ENCODE peak calls at places on chromosome 18, in seven cellular contexts. One of them, this sample, is unnamed.

GRCh38 chr18:24112874-24113615 is 25.8 kb upstream of the CABYR start:
- DNase-seq in GM12878: no peak
- DNase-seq in psoas muscle: no peak
- DNase-seq in PC-9: peak
- DNase-seq in foreskin fibroblast: peak
- DNase-seq in astrocyte of the cerebellum: peak
- DNase-seq in hepatocyte: peak
- DNase-seq in this sample: no peak

GRCh38 chr18:36759167-36759776 is 69.5 kb downstream of the TPGS2 start:
- DNase-seq in GM12878: no peak
- DNase-seq in psoas muscle: no peak
- DNase-seq in PC-9: no peak
- DNase-seq in foreskin fibroblast: no peak
- DNase-seq in astrocyte of the cerebellum: no peak
- DNase-seq in hepatocyte: no peak
- DNase-seq in this sample: no peak

GRCh38 chr18:23228102-23229051 is 93.1 kb downstream of the CABLES1 start:
- DNase-seq in GM12878: peak
- DNase-seq in psoas muscle: no peak
- DNase-seq in PC-9: no peak
- DNase-seq in foreskin fibroblast: peak
- DNase-seq in astrocyte of the cerebellum: no peak
- DNase-seq in hepatocyte: no peak
- DNase-seq in this sample: no peak

GRCh38 chr18:57533399-57533884 is 53.1 kb downstream of the FECH start:
- DNase-seq in GM12878: no peak
- DNase-seq in psoas muscle: no peak
- DNase-seq in PC-9: no peak
- DNase-seq in foreskin fibroblast: peak
- DNase-seq in astrocyte of the cerebellum: no peak
- DNase-seq in hepatocyte: no peak
- DNase-seq in this sample: no peak

GRCh38 chr18:43034683-43035500 is 80.6 kb downstream of the RIT2 start:
- DNase-seq in GM12878: no peak
- DNase-seq in psoas muscle: no peak
- DNase-seq in PC-9: peak
- DNase-seq in foreskin fibroblast: no peak
- DNase-seq in astrocyte of the cerebellum: no peak
- DNase-seq in hepatocyte: peak
- DNase-seq in this sample: no peak

GRCh38 chr18:49584431-49584830 is 22.6 kb downstream of the LIPG start:
- DNase-seq in GM12878: no peak
- DNase-seq in psoas muscle: no peak
- DNase-seq in PC-9: no peak
- DNase-seq in foreskin fibroblast: peak
- DNase-seq in astrocyte of the cerebellum: no peak
- DNase-seq in hepatocyte: no peak
- DNase-seq in this sample: no peak

GRCh38 chr18:8689431-8689830 is 15.9 kb upstream of the MTCL1 start:
- DNase-seq in GM12878: no peak
- DNase-seq in psoas muscle: no peak
- DNase-seq in PC-9: no peak
- DNase-seq in foreskin fibroblast: no peak
- DNase-seq in astrocyte of the cerebellum: no peak
- DNase-seq in hepatocyte: no peak
- DNase-seq in this sample: no peak

GRCh38 chr18:79856119-79857080 is 58.7 kb downstream of the KCNG2 start:
- DNase-seq in GM12878: no peak
- DNase-seq in psoas muscle: no peak
- DNase-seq in PC-9: no peak
- DNase-seq in foreskin fibroblast: peak
- DNase-seq in astrocyte of the cerebellum: no peak
- DNase-seq in hepatocyte: peak
- DNase-seq in this sample: peak

GRCh38 chr18:73366713-73367112 is 498.9 kb upstream of the NETO1 start:
- DNase-seq in GM12878: no peak
- DNase-seq in psoas muscle: no peak
- DNase-seq in PC-9: no peak
- DNase-seq in foreskin fibroblast: peak
- DNase-seq in astrocyte of the cerebellum: no peak
- DNase-seq in hepatocyte: no peak
- DNase-seq in this sample: no peak

GRCh38 chr18:395481-396250 is 104.8 kb downstream of the COLEC12 start:
- DNase-seq in GM12878: no peak
- DNase-seq in psoas muscle: no peak
- DNase-seq in PC-9: peak
- DNase-seq in foreskin fibroblast: peak
- DNase-seq in astrocyte of the cerebellum: peak
- DNase-seq in hepatocyte: peak
- DNase-seq in this sample: peak

GRCh38 chr18:3008546-3008945 is 4.4 kb downstream of the LPIN2 start:
- DNase-seq in GM12878: no peak
- DNase-seq in psoas muscle: no peak
- DNase-seq in PC-9: no peak
- DNase-seq in foreskin fibroblast: peak
- DNase-seq in astrocyte of the cerebellum: no peak
- DNase-seq in hepatocyte: no peak
- DNase-seq in this sample: no peak

GRCh38 chr18:68469049-68469625 is 245.8 kb downstream of the TMX3 start:
- DNase-seq in GM12878: no peak
- DNase-seq in psoas muscle: no peak
- DNase-seq in PC-9: no peak
- DNase-seq in foreskin fibroblast: no peak
- DNase-seq in astrocyte of the cerebellum: no peak
- DNase-seq in hepatocyte: no peak
- DNase-seq in this sample: no peak

GRCh38 chr18:13369756-13370510 is 151.4 kb downstream of the LDLRAD4 start:
- DNase-seq in GM12878: no peak
- DNase-seq in psoas muscle: no peak
- DNase-seq in PC-9: no peak
- DNase-seq in foreskin fibroblast: no peak
- DNase-seq in astrocyte of the cerebellum: no peak
- DNase-seq in hepatocyte: peak
- DNase-seq in this sample: no peak

GRCh38 chr18:3669376-3669775 is 219.4 kb downstream of the TGIF1 start:
- DNase-seq in GM12878: no peak
- DNase-seq in psoas muscle: no peak
- DNase-seq in PC-9: no peak
- DNase-seq in foreskin fibroblast: no peak
- DNase-seq in astrocyte of the cerebellum: no peak
- DNase-seq in hepatocyte: no peak
- DNase-seq in this sample: no peak

GRCh38 chr18:54931152-54931551 is 28.1 kb downstream of the CCDC68 start:
- DNase-seq in GM12878: no peak
- DNase-seq in psoas muscle: no peak
- DNase-seq in PC-9: no peak
- DNase-seq in foreskin fibroblast: no peak
- DNase-seq in astrocyte of the cerebellum: no peak
- DNase-seq in hepatocyte: no peak
- DNase-seq in this sample: no peak

GRCh38 chr18:31066267-31066666 is 23.7 kb upstream of the DSC3 start:
- DNase-seq in GM12878: no peak
- DNase-seq in psoas muscle: no peak
- DNase-seq in PC-9: no peak
- DNase-seq in foreskin fibroblast: no peak
- DNase-seq in astrocyte of the cerebellum: no peak
- DNase-seq in hepatocyte: no peak
- DNase-seq in this sample: no peak

GRCh38 chr18:39870586-39870985 is 2084.4 kb upstream of the PIK3C3 start:
- DNase-seq in GM12878: no peak
- DNase-seq in psoas muscle: no peak
- DNase-seq in PC-9: no peak
- DNase-seq in foreskin fibroblast: peak
- DNase-seq in astrocyte of the cerebellum: no peak
- DNase-seq in hepatocyte: no peak
- DNase-seq in this sample: no peak

GRCh38 chr18:43236921-43237320 is 40.4 kb downstream of the SYT4 start:
- DNase-seq in GM12878: no peak
- DNase-seq in psoas muscle: no peak
- DNase-seq in PC-9: no peak
- DNase-seq in foreskin fibroblast: no peak
- DNase-seq in astrocyte of the cerebellum: no peak
- DNase-seq in hepatocyte: no peak
- DNase-seq in this sample: no peak

GRCh38 chr18:33873127-33873526 is 295.1 kb downstream of the ASXL3 start:
- DNase-seq in GM12878: no peak
- DNase-seq in psoas muscle: no peak
- DNase-seq in PC-9: no peak
- DNase-seq in foreskin fibroblast: no peak
- DNase-seq in astrocyte of the cerebellum: no peak
- DNase-seq in hepatocyte: no peak
- DNase-seq in this sample: no peak

GRCh38 chr18:52435301-52435700 is 95.3 kb downstream of the DCC start:
- DNase-seq in GM12878: no peak
- DNase-seq in psoas muscle: no peak
- DNase-seq in PC-9: no peak
- DNase-seq in foreskin fibroblast: no peak
- DNase-seq in astrocyte of the cerebellum: no peak
- DNase-seq in hepatocyte: no peak
- DNase-seq in this sample: no peak

GRCh38 chr18:23196119-23197004 is 61.1 kb downstream of the CABLES1 start:
- DNase-seq in GM12878: no peak
- DNase-seq in psoas muscle: no peak
- DNase-seq in PC-9: no peak
- DNase-seq in foreskin fibroblast: no peak
- DNase-seq in astrocyte of the cerebellum: no peak
- DNase-seq in hepatocyte: peak
- DNase-seq in this sample: no peak

GRCh38 chr18:39799010-39799409 is 2156.0 kb upstream of the PIK3C3 start:
- DNase-seq in GM12878: no peak
- DNase-seq in psoas muscle: no peak
- DNase-seq in PC-9: no peak
- DNase-seq in foreskin fibroblast: peak
- DNase-seq in astrocyte of the cerebellum: no peak
- DNase-seq in hepatocyte: peak
- DNase-seq in this sample: no peak

GRCh38 chr18:36331541-36331971 is 34.0 kb downstream of the FHOD3 start:
- DNase-seq in GM12878: no peak
- DNase-seq in psoas muscle: no peak
- DNase-seq in PC-9: no peak
- DNase-seq in foreskin fibroblast: no peak
- DNase-seq in astrocyte of the cerebellum: no peak
- DNase-seq in hepatocyte: no peak
- DNase-seq in this sample: no peak

GRCh38 chr18:3648695-3649094 is 198.7 kb downstream of the TGIF1 start:
- DNase-seq in GM12878: no peak
- DNase-seq in psoas muscle: no peak
- DNase-seq in PC-9: no peak
- DNase-seq in foreskin fibroblast: no peak
- DNase-seq in astrocyte of the cerebellum: no peak
- DNase-seq in hepatocyte: no peak
- DNase-seq in this sample: no peak

GRCh38 chr18:50624981-50625380 is 65.1 kb downstream of the MAPK4 start:
- DNase-seq in GM12878: no peak
- DNase-seq in psoas muscle: no peak
- DNase-seq in PC-9: no peak
- DNase-seq in foreskin fibroblast: no peak
- DNase-seq in astrocyte of the cerebellum: no peak
- DNase-seq in hepatocyte: no peak
- DNase-seq in this sample: no peak

DNA sequence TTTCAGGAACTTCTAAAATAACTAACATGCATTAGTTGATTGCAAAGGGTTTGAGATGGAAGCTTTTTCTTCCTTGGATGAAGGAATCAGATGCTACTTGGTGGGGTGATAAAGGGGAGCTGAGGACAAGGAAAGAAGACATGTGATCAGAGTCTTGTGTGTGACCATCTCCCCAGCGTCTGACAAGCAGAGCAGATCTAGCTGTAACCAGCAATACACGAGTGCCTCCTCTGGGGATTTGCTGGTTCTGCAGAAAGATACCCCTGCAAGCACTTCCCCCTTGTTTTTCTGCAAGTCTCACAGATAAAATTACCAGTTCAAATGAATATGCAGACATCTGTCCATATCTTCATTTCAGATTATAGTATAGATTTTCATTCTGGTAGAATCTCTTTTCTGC is 2.7 kb downstream of the CDH7 start:
- DNase-seq in GM12878: no peak
- DNase-seq in psoas muscle: no peak
- DNase-seq in PC-9: no peak
- DNase-seq in foreskin fibroblast: peak
- DNase-seq in astrocyte of the cerebellum: peak
- DNase-seq in hepatocyte: peak
- DNase-seq in this sample: no peak
- TF ChIP-seq CTCF in GM12878: peak
- TF ChIP-seq CTCF in psoas muscle: peak
- TF ChIP-seq CTCF in PC-9: peak
- TF ChIP-seq CTCF in foreskin fibroblast: no peak
- TF ChIP-seq CTCF in astrocyte of the cerebellum: peak
- TF ChIP-seq CTCF in hepatocyte: peak
- TF ChIP-seq CTCF in this sample: no peak

GRCh38 chr18:27185025-27185763 is at the start of gene CHST9:
- DNase-seq in GM12878: no peak
- DNase-seq in psoas muscle: peak
- DNase-seq in PC-9: no peak
- DNase-seq in foreskin fibroblast: no peak
- DNase-seq in astrocyte of the cerebellum: no peak
- DNase-seq in hepatocyte: peak
- DNase-seq in this sample: no peak
- H3K4me3 ChIP-seq in GM12878: no peak
- H3K4me3 ChIP-seq in psoas muscle: peak
- H3K4me3 ChIP-seq in PC-9: peak
- H3K4me3 ChIP-seq in foreskin fibroblast: no peak
- H3K4me3 ChIP-seq in astrocyte of the cerebellum: peak
- H3K4me3 ChIP-seq in hepatocyte: peak
- H3K4me3 ChIP-seq in this sample: no peak

GRCh38 chr18:32328379-32328778 is 138.5 kb downstream of the MEP1B start:
- DNase-seq in GM12878: no peak
- DNase-seq in psoas muscle: no peak
- DNase-seq in PC-9: no peak
- DNase-seq in foreskin fibroblast: peak
- DNase-seq in astrocyte of the cerebellum: no peak
- DNase-seq in hepatocyte: no peak
- DNase-seq in this sample: no peak
- TF ChIP-seq CTCF in GM12878: no peak
- TF ChIP-seq CTCF in psoas muscle: no peak
- TF ChIP-seq CTCF in PC-9: no peak
- TF ChIP-seq CTCF in foreskin fibroblast: no peak
- TF ChIP-seq CTCF in astrocyte of the cerebellum: no peak
- TF ChIP-seq CTCF in hepatocyte: no peak
- TF ChIP-seq CTCF in this sample: no peak

GRCh38 chr18:12281861-12282260 is 26.2 kb upstream of the TUBB6 start:
- DNase-seq in GM12878: no peak
- DNase-seq in psoas muscle: no peak
- DNase-seq in PC-9: no peak
- DNase-seq in foreskin fibroblast: no peak
- DNase-seq in astrocyte of the cerebellum: no peak
- DNase-seq in hepatocyte: no peak
- DNase-seq in this sample: no peak

GRCh38 chr18:12282436-12283039 is 25.5 kb upstream of the TUBB6 start:
- DNase-seq in GM12878: no peak
- DNase-seq in psoas muscle: no peak
- DNase-seq in PC-9: no peak
- DNase-seq in foreskin fibroblast: peak
- DNase-seq in astrocyte of the cerebellum: peak
- DNase-seq in hepatocyte: no peak
- DNase-seq in this sample: no peak

GRCh38 chr18:12278153-12278764 is 24.1 kb downstream of the CIDEA start:
- DNase-seq in GM12878: no peak
- DNase-seq in psoas muscle: no peak
- DNase-seq in PC-9: no peak
- DNase-seq in foreskin fibroblast: peak
- DNase-seq in astrocyte of the cerebellum: no peak
- DNase-seq in hepatocyte: no peak
- DNase-seq in this sample: no peak

GRCh38 chr18:12278765-12279682 is 24.9 kb downstream of the CIDEA start:
- DNase-seq in GM12878: no peak
- DNase-seq in psoas muscle: peak
- DNase-seq in PC-9: no peak
- DNase-seq in foreskin fibroblast: peak
- DNase-seq in astrocyte of the cerebellum: peak
- DNase-seq in hepatocyte: peak
- DNase-seq in this sample: peak

GRCh38 chr18:12279781-12280531 is 25.8 kb downstream of the CIDEA start:
- DNase-seq in GM12878: no peak
- DNase-seq in psoas muscle: no peak
- DNase-seq in PC-9: no peak
- DNase-seq in foreskin fibroblast: no peak
- DNase-seq in astrocyte of the cerebellum: no peak
- DNase-seq in hepatocyte: no peak
- DNase-seq in this sample: no peak
- H3K4me3 ChIP-seq in GM12878: no peak
- H3K4me3 ChIP-seq in psoas muscle: peak
- H3K4me3 ChIP-seq in PC-9: no peak
- H3K4me3 ChIP-seq in foreskin fibroblast: peak
- H3K4me3 ChIP-seq in astrocyte of the cerebellum: no peak
- H3K4me3 ChIP-seq in hepatocyte: no peak
- H3K4me3 ChIP-seq in this sample: peak